ENCODE peak calls at places on chromosomes 6 and 20, in nine cellular contexts. G is GM13977, Y is tibial artery, O is B cell, U is activated T-cell treated with anti-CD3 and anti-CD28 coated beads for 1 hour, S is G401, P is type B pancreatic cell, Q is NCI-H1105, E is head of caudate nucleus. F is an unnamed sample.

GRCh38 chr6:154815938-154816820 is 83.0 kb downstream of the SCAF8 start:
- DNase-seq in G (no peak), Y (no peak), O (no peak), U (no peak), S (no peak), P (no peak), Q (no peak), E (no peak), F (no peak)

GRCh38 chr6:11414564-11414963 is 123.0 kb upstream of the TMEM170B start:
- DNase-seq in G (no peak), Y (no peak), O (peak; percentile 35), U (no peak), S (peak; percentile 16), P (no peak), Q (no peak), E (no peak), F (no peak)

GRCh38 chr6:25576920-25577319 is 75.1 kb upstream of the SCGN start:
- DNase-seq in G (no peak), Y (no peak), O (no peak), U (no peak), S (peak; percentile 93), P (no peak), Q (no peak), E (no peak), F (no peak)

GRCh38 chr20:32354592-32355416 is 3.3 kb upstream of the ASXL1 start:
- DNase-seq in G (peak; percentile 24), Y (no peak), O (no peak), U (no peak), S (no peak), P (no peak), Q (no peak), E (no peak), F (peak; percentile 28)

GRCh38 chr20:4230185-4230584 is 214.8 kb upstream of the RNF24 start:
- DNase-seq in G (no peak), Y (no peak), O (no peak), U (no peak), S (no peak), P (no peak), Q (no peak), E (no peak), F (no peak)

GRCh38 chr6:146847426-146847825 is 248.7 kb downstream of the ADGB start:
- DNase-seq in G (no peak), Y (no peak), O (no peak), U (no peak), S (no peak), P (no peak), Q (no peak), E (no peak), F (no peak)

GRCh38 chr6:2179950-2180349 is 65.5 kb downstream of the GMDS start:
- DNase-seq in G (no peak), Y (no peak), O (no peak), U (no peak), S (no peak), P (no peak), Q (no peak), E (no peak), F (no peak)

GRCh38 chr6:70282906-70283461 is 19.9 kb downstream of the COL9A1 start:
- DNase-seq in G (no peak), Y (no peak), O (no peak), U (no peak), S (no peak), P (no peak), Q (no peak), E (no peak), F (no peak)

GRCh38 chr6:168370310-168370991 is 50.9 kb upstream of the DACT2 start:
- DNase-seq in G (no peak), Y (peak; percentile 84), O (peak; percentile 37), U (peak; percentile 36), S (peak; percentile 3), P (peak; percentile 84), Q (peak; percentile 64), E (peak; percentile 84), F (peak; percentile 58)

GRCh38 chr6:42294759-42295158 is 77.1 kb upstream of the MRPS10 start:
- DNase-seq in G (no peak), Y (no peak), O (no peak), U (no peak), S (no peak), P (no peak), Q (no peak), E (no peak), F (peak; percentile 78)

GRCh38 chr20:10322073-10323012 is 103.7 kb downstream of the SNAP25 start:
- DNase-seq in G (no peak), Y (no peak), O (no peak), U (no peak), S (no peak), P (no peak), Q (no peak), E (no peak), F (no peak)

GRCh38 chr6:117906454-117906904 is 585 bp upstream of the SLC35F1 start:
- DNase-seq in G (peak; percentile 52), Y (no peak), O (no peak), U (no peak), S (no peak), P (no peak), Q (peak; percentile 16), E (no peak), F (no peak)

GRCh38 chr6:89281779-89282246 is 33.3 kb downstream of the GABRR2 start:
- DNase-seq in G (peak; percentile 87), Y (no peak), O (peak; percentile 50), U (no peak), S (peak; percentile 11), P (no peak), Q (no peak), E (no peak), F (peak; percentile 73)

GRCh38 chr6:162379762-162380409 is 347.7 kb downstream of the PRKN start:
- DNase-seq in G (no peak), Y (no peak), O (no peak), U (no peak), S (no peak), P (no peak), Q (no peak), E (no peak), F (no peak)

GRCh38 chr6:105781248-105781647 is 304.9 kb upstream of the PRDM1 start:
- DNase-seq in G (no peak), Y (no peak), O (no peak), U (peak; percentile 25), S (no peak), P (no peak), Q (no peak), E (peak; percentile 67), F (no peak)

GRCh38 chr20:14583413-14583812 is 246.0 kb upstream of the FLRT3 start:
- DNase-seq in G (no peak), Y (no peak), O (no peak), U (no peak), S (no peak), P (no peak), Q (no peak), E (no peak), F (no peak)

GRCh38 chr6:75149253-75149652 is 56.6 kb downstream of the COL12A1 start:
- DNase-seq in G (no peak), Y (no peak), O (no peak), U (no peak), S (no peak), P (no peak), Q (no peak), E (no peak), F (no peak)

GRCh38 chr6:11043552-11043960 is 549 bp downstream of the ELOVL2 start:
- DNase-seq in G (peak; percentile 33), Y (no peak), O (peak; percentile 50), U (no peak), S (no peak), P (peak; percentile 72), Q (peak; percentile 9), E (no peak), F (no peak)

GRCh38 chr20:4764805-4765204 is 43.1 kb downstream of the PRND start:
- DNase-seq in G (no peak), Y (no peak), O (no peak), U (no peak), S (no peak), P (no peak), Q (no peak), E (no peak), F (no peak)

GRCh38 chr6:3919130-3919628 is 70.0 kb downstream of the FAM50B start:
- DNase-seq in G (no peak), Y (no peak), O (no peak), U (no peak), S (no peak), P (no peak), Q (peak; percentile 80), E (no peak), F (no peak)

GRCh38 chr6:31765910-31766794 is 3.7 kb downstream of the SAPCD1 start:
- DNase-seq in G (no peak), Y (no peak), O (no peak), U (no peak), S (no peak), P (no peak), Q (no peak), E (no peak), F (no peak)

GRCh38 chr6:143167224-143167623 is 106.5 kb downstream of the AIG1 start:
- DNase-seq in G (no peak), Y (no peak), O (no peak), U (no peak), S (no peak), P (no peak), Q (no peak), E (no peak), F (no peak)

GRCh38 chr6:3571206-3571815 is 114.5 kb upstream of the SLC22A23 start:
- DNase-seq in G (no peak), Y (peak; percentile 89), O (no peak), U (no peak), S (peak; percentile 50), P (no peak), Q (no peak), E (no peak), F (no peak)

GRCh38 chr20:1449370-1449769 is 17.3 kb downstream of the NSFL1C start:
- DNase-seq in G (no peak), Y (no peak), O (no peak), U (no peak), S (no peak), P (no peak), Q (no peak), E (no peak), F (no peak)

GRCh38 chr6:42532038-42532669 is 31.7 kb upstream of the UBR2 start:
- DNase-seq in G (peak; percentile 58), Y (no peak), O (peak; percentile 50), U (no peak), S (peak; percentile 66), P (no peak), Q (peak; percentile 48), E (no peak), F (peak; percentile 34)

GRCh38 chr6:169848946-169849345 is 97.5 kb downstream of the ERMARD start:
- DNase-seq in G (no peak), Y (no peak), O (no peak), U (no peak), S (no peak), P (peak; percentile 57), Q (no peak), E (peak; percentile 19), F (no peak)

GRCh38 chr6:31834367-31834703 is 6.8 kb downstream of the HSPA1B start:
- DNase-seq in G (peak; percentile 87), Y (peak; percentile 93), O (no peak), U (no peak), S (peak; percentile 89), P (peak; percentile 86), Q (peak; percentile 87), E (peak; percentile 92), F (peak; percentile 78)

GRCh38 chr6:30515967-30516753 is 26.9 kb downstream of the HLA-E start:
- DNase-seq in G (peak; percentile 82), Y (peak; percentile 94), O (peak; percentile 90), U (peak; percentile 76), S (peak; percentile 23), P (peak; percentile 77), Q (no peak), E (peak; percentile 84), F (peak; percentile 61)

GRCh38 chr6:4358414-4359107 is 223.2 kb upstream of the ECI2 start:
- DNase-seq in G (no peak), Y (peak; percentile 99), O (no peak), U (no peak), S (peak; percentile 74), P (no peak), Q (no peak), E (peak; percentile 85), F (peak; percentile 84)